ENCODE peak calls at places on chromosomes 5 and 9, in six cellular contexts. One of them, this sample, is unnamed. For H3K4me1, the result is how much of the 10 kb centered on the place peaks cover.

GRCh38 chr5:141867651-141868050 is 10.6 kb downstream of the PCDH1 start:
- DNase-seq in IMR-90: no peak
- DNase-seq in ovary: no peak
- DNase-seq in heart left ventricle: no peak
- DNase-seq in gastrocnemius medialis: no peak
- DNase-seq in tibial nerve: no peak
- DNase-seq in this sample: no peak

GRCh38 chr5:137629646-137630045 is 106.2 kb downstream of the KLHL3 start:
- DNase-seq in tibial nerve: no peak
- DNase-seq in gastrocnemius medialis: no peak
- DNase-seq in IMR-90: peak
- DNase-seq in ovary: peak
- DNase-seq in heart left ventricle: no peak
- DNase-seq in this sample: no peak

GRCh38 chr5:76788362-76788761 is 30.5 kb upstream of the F2RL1 start:
- DNase-seq in IMR-90: no peak
- DNase-seq in tibial nerve: no peak
- DNase-seq in ovary: no peak
- DNase-seq in gastrocnemius medialis: no peak
- DNase-seq in heart left ventricle: no peak
- DNase-seq in this sample: no peak

GRCh38 chr5:152593388-152593787 is 188.3 kb upstream of the NMUR2 start:
- DNase-seq in gastrocnemius medialis: no peak
- DNase-seq in tibial nerve: no peak
- DNase-seq in ovary: no peak
- DNase-seq in heart left ventricle: no peak
- DNase-seq in IMR-90: no peak
- DNase-seq in this sample: no peak

GRCh38 chr5:137190441-137190840 is 308.7 kb downstream of the SPOCK1 start:
- DNase-seq in gastrocnemius medialis: no peak
- DNase-seq in heart left ventricle: no peak
- DNase-seq in ovary: no peak
- DNase-seq in IMR-90: peak
- DNase-seq in tibial nerve: no peak
- DNase-seq in this sample: no peak

GRCh38 chr5:134123360-134123759 is 8.9 kb downstream of the TCF7 start:
- DNase-seq in IMR-90: no peak
- DNase-seq in heart left ventricle: no peak
- DNase-seq in gastrocnemius medialis: no peak
- DNase-seq in ovary: no peak
- DNase-seq in tibial nerve: no peak
- DNase-seq in this sample: no peak

GRCh38 chr5:124655943-124656459 is 90.4 kb downstream of the ZNF608 start:
- DNase-seq in ovary: no peak
- DNase-seq in tibial nerve: no peak
- DNase-seq in IMR-90: peak
- DNase-seq in gastrocnemius medialis: peak
- DNase-seq in heart left ventricle: no peak
- DNase-seq in this sample: no peak

GRCh38 chr5:69138796-69139195 is 28.2 kb upstream of the CCNB1 start:
- DNase-seq in ovary: no peak
- DNase-seq in gastrocnemius medialis: no peak
- DNase-seq in tibial nerve: no peak
- DNase-seq in heart left ventricle: no peak
- DNase-seq in IMR-90: no peak
- DNase-seq in this sample: no peak

GRCh38 chr9:36864491-36865410 is 169.3 kb downstream of the PAX5 start:
- DNase-seq in tibial nerve: no peak
- DNase-seq in IMR-90: no peak
- DNase-seq in gastrocnemius medialis: no peak
- DNase-seq in heart left ventricle: no peak
- DNase-seq in ovary: no peak
- DNase-seq in this sample: no peak

GRCh38 chr9:137129089-137129455 is 9.9 kb upstream of the GRIN1 start:
- DNase-seq in ovary: no peak
- DNase-seq in tibial nerve: no peak
- DNase-seq in IMR-90: peak
- DNase-seq in heart left ventricle: no peak
- DNase-seq in gastrocnemius medialis: no peak
- DNase-seq in this sample: no peak

GRCh38 chr9:136088939-136089696 is 6.0 kb downstream of the NACC2 start:
- DNase-seq in heart left ventricle: no peak
- DNase-seq in gastrocnemius medialis: peak
- DNase-seq in ovary: no peak
- DNase-seq in IMR-90: no peak
- DNase-seq in tibial nerve: no peak
- DNase-seq in this sample: no peak

GRCh38 chr5:57494104-57495098 is 11.8 kb upstream of the ACTBL2 start:
- DNase-seq in ovary: peak
- DNase-seq in gastrocnemius medialis: no peak
- DNase-seq in IMR-90: peak
- DNase-seq in tibial nerve: no peak
- DNase-seq in heart left ventricle: peak
- DNase-seq in this sample: no peak

GRCh38 chr9:69376651-69377050 is 51.6 kb downstream of the ENTREP1 start:
- DNase-seq in ovary: peak
- DNase-seq in gastrocnemius medialis: peak
- DNase-seq in heart left ventricle: peak
- DNase-seq in tibial nerve: peak
- DNase-seq in IMR-90: peak
- DNase-seq in this sample: no peak

GRCh38 chr9:114300846-114301797 is 21.8 kb upstream of the ORM1 start:
- DNase-seq in ovary: peak
- DNase-seq in gastrocnemius medialis: no peak
- DNase-seq in IMR-90: no peak
- DNase-seq in tibial nerve: no peak
- DNase-seq in heart left ventricle: no peak
- DNase-seq in this sample: peak

GRCh38 chr9:120916573-120916972 is 10.0 kb downstream of the TRAF1 start:
- DNase-seq in tibial nerve: peak
- DNase-seq in gastrocnemius medialis: peak
- DNase-seq in ovary: peak
- DNase-seq in IMR-90: peak
- DNase-seq in heart left ventricle: no peak
- DNase-seq in this sample: no peak

GRCh38 chr5:36744678-36745659 is 131.6 kb upstream of the NIPBL start:
- DNase-seq in gastrocnemius medialis: peak
- DNase-seq in ovary: peak
- DNase-seq in heart left ventricle: peak
- DNase-seq in tibial nerve: peak
- DNase-seq in IMR-90: peak
- DNase-seq in this sample: peak
- H3K4me3 ChIP-seq in gastrocnemius medialis: peak
- H3K4me3 ChIP-seq in ovary: peak
- H3K4me3 ChIP-seq in heart left ventricle: peak
- H3K4me3 ChIP-seq in tibial nerve: peak
- H3K4me3 ChIP-seq in IMR-90: peak
- H3K4me3 ChIP-seq in this sample: peak

GRCh38 chr5:72149742-72150141 is 42.5 kb downstream of the MAP1B start:
- DNase-seq in ovary: no peak
- DNase-seq in heart left ventricle: no peak
- DNase-seq in tibial nerve: no peak
- DNase-seq in gastrocnemius medialis: no peak
- DNase-seq in IMR-90: no peak
- DNase-seq in this sample: no peak
- TF ChIP-seq CTCF in ovary: no peak
- TF ChIP-seq CTCF in heart left ventricle: no peak
- TF ChIP-seq CTCF in tibial nerve: no peak
- TF ChIP-seq CTCF in gastrocnemius medialis: no peak
- TF ChIP-seq CTCF in IMR-90: peak
- TF ChIP-seq CTCF in this sample: no peak

DNA sequence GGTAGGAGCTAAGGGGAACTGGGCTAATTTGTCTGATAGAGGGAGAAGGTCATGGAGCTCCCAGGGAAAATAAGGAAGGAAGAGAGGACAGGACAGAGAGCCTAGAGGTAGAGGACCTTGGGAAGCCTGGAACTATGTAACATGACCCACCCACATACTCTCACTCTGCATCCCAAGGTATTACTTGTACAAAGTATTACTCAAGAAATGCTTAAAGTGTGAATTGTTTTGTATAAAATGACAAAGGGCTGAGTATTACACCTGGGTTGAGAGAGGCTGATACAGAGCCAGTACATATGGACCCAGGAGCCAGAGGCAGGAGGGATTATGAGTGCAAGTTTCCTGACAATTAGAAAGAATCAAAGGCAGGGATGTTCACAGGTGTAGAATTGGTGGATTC is 80.5 kb upstream of the ANKRD55 start:
- DNase-seq in gastrocnemius medialis: no peak
- DNase-seq in tibial nerve: no peak
- DNase-seq in heart left ventricle: no peak
- DNase-seq in ovary: no peak
- DNase-seq in IMR-90: no peak
- DNase-seq in this sample: no peak
- H3K4me1 ChIP-seq in gastrocnemius medialis: under half
- H3K4me1 ChIP-seq in tibial nerve: under half
- H3K4me1 ChIP-seq in heart left ventricle: under half
- H3K4me1 ChIP-seq in ovary: under half
- H3K4me1 ChIP-seq in IMR-90: under half
- H3K4me1 ChIP-seq in this sample: under half

GRCh38 chr9:38048319-38048969 is 20.6 kb downstream of the SHB start:
- DNase-seq in IMR-90: peak
- DNase-seq in gastrocnemius medialis: no peak
- DNase-seq in tibial nerve: no peak
- DNase-seq in heart left ventricle: no peak
- DNase-seq in ovary: no peak
- DNase-seq in this sample: no peak
- H3K4me3 ChIP-seq in IMR-90: no peak
- H3K4me3 ChIP-seq in gastrocnemius medialis: no peak
- H3K4me3 ChIP-seq in tibial nerve: no peak
- H3K4me3 ChIP-seq in heart left ventricle: no peak
- H3K4me3 ChIP-seq in ovary: no peak
- H3K4me3 ChIP-seq in this sample: no peak

DNA sequence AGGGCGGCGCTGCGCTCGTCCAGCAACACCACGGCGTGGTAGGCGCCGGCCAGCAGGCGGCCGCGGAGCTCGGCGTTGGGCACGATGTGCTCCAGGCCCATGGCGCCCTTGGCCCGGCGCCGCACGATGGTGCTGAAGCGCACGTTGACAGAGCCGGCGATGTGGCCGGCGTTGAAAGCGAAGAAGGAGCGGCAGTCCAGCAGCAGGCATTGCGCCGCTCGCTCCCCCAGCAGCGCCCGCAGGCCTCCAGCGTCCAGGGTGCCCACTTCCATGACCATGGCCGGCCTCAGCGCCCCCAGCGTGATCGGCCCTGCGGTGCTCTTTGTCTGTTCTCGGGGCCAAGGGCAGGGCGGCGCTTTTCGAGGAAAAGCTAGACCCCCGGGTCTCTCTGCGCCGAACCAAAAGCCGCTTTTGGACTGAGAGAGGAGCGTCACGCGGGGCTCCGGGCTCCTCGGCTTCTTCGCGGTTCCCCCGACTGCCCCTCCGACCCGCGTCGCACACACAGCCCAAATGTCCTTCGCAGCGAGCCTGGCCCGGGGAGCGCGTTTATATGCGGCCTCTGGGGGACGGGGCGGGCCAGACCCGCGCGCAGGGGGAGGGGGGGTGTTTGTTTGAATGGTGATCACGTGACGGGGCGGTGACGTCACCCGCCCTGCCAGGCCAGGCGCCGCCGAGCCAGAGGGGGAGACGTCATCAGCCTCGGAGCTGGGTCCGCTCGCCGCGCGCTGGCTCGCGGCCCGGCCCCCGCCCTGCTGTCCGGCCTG is at the start of gene DUSP1:
- DNase-seq in gastrocnemius medialis: peak
- DNase-seq in heart left ventricle: peak
- DNase-seq in tibial nerve: peak
- DNase-seq in ovary: peak
- DNase-seq in IMR-90: peak
- DNase-seq in this sample: peak
- TF ChIP-seq CTCF in gastrocnemius medialis: peak
- TF ChIP-seq CTCF in heart left ventricle: peak
- TF ChIP-seq CTCF in tibial nerve: peak
- TF ChIP-seq CTCF in ovary: peak
- TF ChIP-seq CTCF in IMR-90: no peak
- TF ChIP-seq CTCF in this sample: peak

GRCh38 chr5:113320160-113320816 is 114.5 kb downstream of the TSSK1B start:
- DNase-seq in ovary: no peak
- DNase-seq in tibial nerve: no peak
- DNase-seq in gastrocnemius medialis: no peak
- DNase-seq in heart left ventricle: no peak
- DNase-seq in IMR-90: no peak
- DNase-seq in this sample: no peak
- H3K4me1 ChIP-seq in ovary: under half
- H3K4me1 ChIP-seq in tibial nerve: under half
- H3K4me1 ChIP-seq in gastrocnemius medialis: under half
- H3K4me1 ChIP-seq in heart left ventricle: under half
- H3K4me1 ChIP-seq in IMR-90: under half
- H3K4me1 ChIP-seq in this sample: under half

DNA sequence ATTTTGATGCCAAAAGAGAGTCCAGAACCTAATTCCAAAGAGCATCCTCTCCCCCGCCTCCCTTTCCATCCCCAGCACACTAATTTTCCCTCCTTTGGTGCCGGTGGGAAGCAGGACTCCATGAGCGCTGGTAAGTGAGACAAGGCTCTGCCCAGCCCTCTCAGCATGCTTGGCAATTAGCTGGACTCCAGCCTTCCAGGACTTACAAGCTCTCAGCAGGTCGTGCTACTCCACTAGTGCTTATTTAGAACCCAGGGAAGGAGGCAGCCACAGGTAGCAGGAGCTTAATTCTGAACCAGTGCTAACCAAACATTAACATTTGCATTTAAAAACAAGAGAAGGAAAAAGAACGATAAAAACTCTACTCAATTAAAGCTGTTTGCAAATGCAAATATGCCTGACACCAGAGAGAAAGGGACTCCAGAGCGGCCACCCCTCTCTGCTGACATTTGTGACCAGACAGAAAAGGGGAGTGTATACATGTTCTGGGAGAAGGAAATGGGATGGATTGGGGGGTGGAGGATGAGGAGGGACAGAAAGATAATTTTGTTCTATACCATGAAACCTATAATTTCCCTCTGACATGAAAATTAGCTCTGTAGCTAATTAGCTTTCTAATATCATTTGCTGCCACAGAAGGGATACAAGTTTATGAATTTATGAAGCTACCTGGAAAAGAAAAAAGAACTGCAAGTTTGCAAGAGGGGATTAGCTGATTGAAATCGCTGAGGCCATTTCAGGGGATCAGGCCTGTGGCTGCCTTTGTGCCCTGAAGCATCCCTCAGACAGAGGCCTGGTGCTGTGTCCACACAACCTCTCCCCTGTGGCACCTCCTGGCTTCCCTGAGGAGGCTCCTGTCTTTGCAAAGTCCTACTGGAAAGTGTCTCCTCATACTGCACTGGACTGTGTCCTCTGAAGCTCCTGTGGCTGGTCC is 266.3 kb downstream of the SEC61B start:
- DNase-seq in gastrocnemius medialis: no peak
- DNase-seq in tibial nerve: no peak
- DNase-seq in ovary: no peak
- DNase-seq in IMR-90: no peak
- DNase-seq in heart left ventricle: no peak
- DNase-seq in this sample: no peak
- H3K4me3 ChIP-seq in gastrocnemius medialis: no peak
- H3K4me3 ChIP-seq in tibial nerve: no peak
- H3K4me3 ChIP-seq in ovary: no peak
- H3K4me3 ChIP-seq in IMR-90: no peak
- H3K4me3 ChIP-seq in heart left ventricle: no peak
- H3K4me3 ChIP-seq in this sample: no peak